ENCODE peak calls at places on chromosomes 4 and X, in six cellular contexts. One of them, this sample, is unnamed.

GRCh38 chrX:42678133-42678532 is 99.8 kb downstream of the PPP1R2C start:
- DNase-seq in epithelial cell of esophagus: peak; percentile 16
- DNase-seq in choroid plexus epithelial cell: peak; percentile 42
- DNase-seq in astrocyte of the spinal cord: no peak
- DNase-seq in heart left ventricle: no peak
- DNase-seq in cardiac fibroblast: peak; percentile 51
- DNase-seq in this sample: peak; percentile 64

GRCh38 chrX:17459008-17459407 is 84.0 kb downstream of the NHS start:
- DNase-seq in choroid plexus epithelial cell: peak; percentile 63
- DNase-seq in astrocyte of the spinal cord: peak; percentile 65
- DNase-seq in epithelial cell of esophagus: peak; percentile 72
- DNase-seq in cardiac fibroblast: peak; percentile 59
- DNase-seq in heart left ventricle: no peak
- DNase-seq in this sample: peak; percentile 77

GRCh38 chrX:18890724-18891560 is 93.0 kb downstream of the PHKA2 start:
- DNase-seq in cardiac fibroblast: no peak
- DNase-seq in astrocyte of the spinal cord: no peak
- DNase-seq in choroid plexus epithelial cell: no peak
- DNase-seq in heart left ventricle: no peak
- DNase-seq in epithelial cell of esophagus: no peak
- DNase-seq in this sample: no peak

GRCh38 chr4:121308328-121308663 is 72.5 kb downstream of the QRFPR start:
- DNase-seq in choroid plexus epithelial cell: no peak
- DNase-seq in heart left ventricle: no peak
- DNase-seq in astrocyte of the spinal cord: no peak
- DNase-seq in cardiac fibroblast: no peak
- DNase-seq in epithelial cell of esophagus: peak; percentile 30
- DNase-seq in this sample: no peak

GRCh38 chrX:129693343-129693742 is 38.6 kb upstream of the APLN start:
- DNase-seq in cardiac fibroblast: no peak
- DNase-seq in epithelial cell of esophagus: no peak
- DNase-seq in choroid plexus epithelial cell: no peak
- DNase-seq in heart left ventricle: no peak
- DNase-seq in astrocyte of the spinal cord: no peak
- DNase-seq in this sample: no peak

GRCh38 chr4:78845469-78845868 is 69.3 kb downstream of the BMP2K start:
- DNase-seq in epithelial cell of esophagus: no peak
- DNase-seq in astrocyte of the spinal cord: no peak
- DNase-seq in choroid plexus epithelial cell: peak; percentile 32
- DNase-seq in heart left ventricle: no peak
- DNase-seq in cardiac fibroblast: peak; percentile 28
- DNase-seq in this sample: no peak

GRCh38 chrX:47723689-47724088 is 64.7 kb upstream of the UXT start:
- DNase-seq in heart left ventricle: no peak
- DNase-seq in epithelial cell of esophagus: no peak
- DNase-seq in astrocyte of the spinal cord: no peak
- DNase-seq in choroid plexus epithelial cell: no peak
- DNase-seq in cardiac fibroblast: no peak
- DNase-seq in this sample: no peak

GRCh38 chr4:76527666-76528065 is 92.6 kb downstream of the SHROOM3 start:
- DNase-seq in astrocyte of the spinal cord: no peak
- DNase-seq in choroid plexus epithelial cell: no peak
- DNase-seq in epithelial cell of esophagus: peak; percentile 18
- DNase-seq in cardiac fibroblast: no peak
- DNase-seq in heart left ventricle: no peak
- DNase-seq in this sample: no peak

GRCh38 chr4:80309301-80310004 is 26.1 kb upstream of the CFAP299 start:
- DNase-seq in cardiac fibroblast: peak; percentile 96
- DNase-seq in heart left ventricle: no peak
- DNase-seq in choroid plexus epithelial cell: peak; percentile 86
- DNase-seq in astrocyte of the spinal cord: peak; percentile 93
- DNase-seq in epithelial cell of esophagus: peak; percentile 92
- DNase-seq in this sample: peak; percentile 75

GRCh38 chr4:6359536-6360308 is 90.1 kb downstream of the WFS1 start:
- DNase-seq in choroid plexus epithelial cell: no peak
- DNase-seq in astrocyte of the spinal cord: no peak
- DNase-seq in heart left ventricle: peak; percentile 11
- DNase-seq in epithelial cell of esophagus: no peak
- DNase-seq in cardiac fibroblast: no peak
- DNase-seq in this sample: no peak

GRCh38 chrX:20432048-20432447 is 165.3 kb upstream of the RPS6KA3 start:
- DNase-seq in epithelial cell of esophagus: peak; percentile 27
- DNase-seq in choroid plexus epithelial cell: peak; percentile 35
- DNase-seq in heart left ventricle: no peak
- DNase-seq in astrocyte of the spinal cord: peak; percentile 54
- DNase-seq in cardiac fibroblast: peak; percentile 14
- DNase-seq in this sample: peak; percentile 5

GRCh38 chr4:83067058-83067639 is 32.2 kb downstream of the COPS4 start:
- DNase-seq in choroid plexus epithelial cell: no peak
- DNase-seq in cardiac fibroblast: peak; percentile 4
- DNase-seq in heart left ventricle: no peak
- DNase-seq in astrocyte of the spinal cord: no peak
- DNase-seq in epithelial cell of esophagus: no peak
- DNase-seq in this sample: peak; percentile 53

GRCh38 chrX:118904664-118905063 is 69.8 kb upstream of the LONRF3 start:
- DNase-seq in heart left ventricle: no peak
- DNase-seq in cardiac fibroblast: no peak
- DNase-seq in epithelial cell of esophagus: no peak
- DNase-seq in choroid plexus epithelial cell: no peak
- DNase-seq in astrocyte of the spinal cord: no peak
- DNase-seq in this sample: no peak

GRCh38 chr4:164204434-164204833 is 549.5 kb upstream of the SMIM31 start:
- DNase-seq in choroid plexus epithelial cell: peak; percentile 80
- DNase-seq in astrocyte of the spinal cord: peak; percentile 74
- DNase-seq in cardiac fibroblast: peak; percentile 61
- DNase-seq in epithelial cell of esophagus: peak; percentile 79
- DNase-seq in heart left ventricle: no peak
- DNase-seq in this sample: peak; percentile 54

GRCh38 chrX:136954930-136955329 is 74.4 kb upstream of the RBMX start:
- DNase-seq in cardiac fibroblast: peak; percentile 62
- DNase-seq in epithelial cell of esophagus: peak; percentile 24
- DNase-seq in astrocyte of the spinal cord: peak; percentile 44
- DNase-seq in heart left ventricle: no peak
- DNase-seq in choroid plexus epithelial cell: peak; percentile 66
- DNase-seq in this sample: peak; percentile 27
- TF ChIP-seq CTCF in cardiac fibroblast: peak; percentile 19
- TF ChIP-seq CTCF in epithelial cell of esophagus: peak; percentile 27
- TF ChIP-seq CTCF in astrocyte of the spinal cord: peak; percentile 40
- TF ChIP-seq CTCF in heart left ventricle: peak; percentile 21
- TF ChIP-seq CTCF in choroid plexus epithelial cell: peak; percentile 45
- TF ChIP-seq CTCF in this sample: no peak

GRCh38 chr4:52868138-52868537 is 6.0 kb downstream of the RASL11B start:
- DNase-seq in astrocyte of the spinal cord: no peak
- DNase-seq in heart left ventricle: peak; percentile 72
- DNase-seq in cardiac fibroblast: no peak
- DNase-seq in epithelial cell of esophagus: no peak
- DNase-seq in choroid plexus epithelial cell: peak; percentile 22
- DNase-seq in this sample: no peak
- TF ChIP-seq CTCF in astrocyte of the spinal cord: no peak
- TF ChIP-seq CTCF in heart left ventricle: peak; percentile 14
- TF ChIP-seq CTCF in cardiac fibroblast: no peak
- TF ChIP-seq CTCF in epithelial cell of esophagus: no peak
- TF ChIP-seq CTCF in choroid plexus epithelial cell: peak; percentile 17
- TF ChIP-seq CTCF in this sample: no peak

GRCh38 chrX:73262991-73263390 is 48.3 kb upstream of the NAP1L2 start:
- DNase-seq in epithelial cell of esophagus: peak; percentile 0
- DNase-seq in choroid plexus epithelial cell: peak; percentile 4
- DNase-seq in cardiac fibroblast: peak; percentile 2
- DNase-seq in astrocyte of the spinal cord: no peak
- DNase-seq in heart left ventricle: no peak
- DNase-seq in this sample: peak; percentile 31
- TF ChIP-seq CTCF in epithelial cell of esophagus: peak; percentile 20
- TF ChIP-seq CTCF in choroid plexus epithelial cell: peak; percentile 4
- TF ChIP-seq CTCF in cardiac fibroblast: no peak
- TF ChIP-seq CTCF in astrocyte of the spinal cord: no peak
- TF ChIP-seq CTCF in heart left ventricle: no peak
- TF ChIP-seq CTCF in this sample: peak; percentile 26

DNA sequence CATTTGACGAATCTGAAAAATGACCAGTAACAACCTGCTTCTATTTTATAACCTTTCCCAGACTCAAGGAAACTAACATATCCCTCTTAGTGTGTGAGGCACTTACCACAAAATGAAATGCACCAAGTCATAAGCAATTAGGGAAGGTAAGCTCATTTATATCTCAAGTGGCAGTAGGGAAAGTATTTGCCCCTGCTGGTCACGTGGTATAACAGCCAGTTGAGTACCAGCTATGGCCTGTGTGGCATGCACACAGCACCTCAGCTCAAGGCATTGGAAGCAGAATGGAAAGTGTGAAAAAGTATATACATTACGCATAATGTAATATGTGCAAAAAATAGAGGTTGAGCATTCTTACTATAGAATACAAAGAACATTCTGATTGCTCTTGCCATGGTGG is 178.3 kb upstream of the GYPA start:
- DNase-seq in epithelial cell of esophagus: no peak
- DNase-seq in choroid plexus epithelial cell: no peak
- DNase-seq in astrocyte of the spinal cord: no peak
- DNase-seq in cardiac fibroblast: no peak
- DNase-seq in heart left ventricle: no peak
- DNase-seq in this sample: no peak
- TF ChIP-seq CTCF in epithelial cell of esophagus: peak; percentile 21
- TF ChIP-seq CTCF in choroid plexus epithelial cell: no peak
- TF ChIP-seq CTCF in astrocyte of the spinal cord: no peak
- TF ChIP-seq CTCF in cardiac fibroblast: no peak
- TF ChIP-seq CTCF in heart left ventricle: no peak
- TF ChIP-seq CTCF in this sample: no peak

GRCh38 chr4:48126621-48127020 is 7.4 kb downstream of the TXK start:
- DNase-seq in epithelial cell of esophagus: no peak
- DNase-seq in cardiac fibroblast: no peak
- DNase-seq in choroid plexus epithelial cell: no peak
- DNase-seq in astrocyte of the spinal cord: no peak
- DNase-seq in heart left ventricle: no peak
- DNase-seq in this sample: no peak

GRCh38 chr4:48130100-48130499 is 4.0 kb downstream of the TXK start:
- DNase-seq in heart left ventricle: no peak
- DNase-seq in epithelial cell of esophagus: no peak
- DNase-seq in astrocyte of the spinal cord: no peak
- DNase-seq in choroid plexus epithelial cell: no peak
- DNase-seq in cardiac fibroblast: no peak
- DNase-seq in this sample: no peak

GRCh38 chr4:48127231-48127881 is 6.7 kb downstream of the TXK start:
- DNase-seq in heart left ventricle: no peak
- DNase-seq in cardiac fibroblast: no peak
- DNase-seq in astrocyte of the spinal cord: no peak
- DNase-seq in epithelial cell of esophagus: no peak
- DNase-seq in choroid plexus epithelial cell: no peak
- DNase-seq in this sample: no peak

GRCh38 chr4:48129307-48130014 is 4.6 kb downstream of the TXK start:
- DNase-seq in heart left ventricle: no peak
- DNase-seq in astrocyte of the spinal cord: no peak
- DNase-seq in epithelial cell of esophagus: no peak
- DNase-seq in cardiac fibroblast: no peak
- DNase-seq in choroid plexus epithelial cell: no peak
- DNase-seq in this sample: no peak

GRCh38 chr4:48127882-48128394 is 6.1 kb downstream of the TXK start:
- DNase-seq in astrocyte of the spinal cord: peak; percentile 98
- DNase-seq in choroid plexus epithelial cell: peak; percentile 94
- DNase-seq in cardiac fibroblast: peak; percentile 94
- DNase-seq in heart left ventricle: peak; percentile 67
- DNase-seq in epithelial cell of esophagus: peak; percentile 85
- DNase-seq in this sample: peak; percentile 83
- TF ChIP-seq CTCF in astrocyte of the spinal cord: peak; percentile 60
- TF ChIP-seq CTCF in choroid plexus epithelial cell: peak; percentile 77
- TF ChIP-seq CTCF in cardiac fibroblast: peak; percentile 54
- TF ChIP-seq CTCF in heart left ventricle: peak; percentile 38
- TF ChIP-seq CTCF in epithelial cell of esophagus: peak; percentile 57
- TF ChIP-seq CTCF in this sample: peak; percentile 52

DNA sequence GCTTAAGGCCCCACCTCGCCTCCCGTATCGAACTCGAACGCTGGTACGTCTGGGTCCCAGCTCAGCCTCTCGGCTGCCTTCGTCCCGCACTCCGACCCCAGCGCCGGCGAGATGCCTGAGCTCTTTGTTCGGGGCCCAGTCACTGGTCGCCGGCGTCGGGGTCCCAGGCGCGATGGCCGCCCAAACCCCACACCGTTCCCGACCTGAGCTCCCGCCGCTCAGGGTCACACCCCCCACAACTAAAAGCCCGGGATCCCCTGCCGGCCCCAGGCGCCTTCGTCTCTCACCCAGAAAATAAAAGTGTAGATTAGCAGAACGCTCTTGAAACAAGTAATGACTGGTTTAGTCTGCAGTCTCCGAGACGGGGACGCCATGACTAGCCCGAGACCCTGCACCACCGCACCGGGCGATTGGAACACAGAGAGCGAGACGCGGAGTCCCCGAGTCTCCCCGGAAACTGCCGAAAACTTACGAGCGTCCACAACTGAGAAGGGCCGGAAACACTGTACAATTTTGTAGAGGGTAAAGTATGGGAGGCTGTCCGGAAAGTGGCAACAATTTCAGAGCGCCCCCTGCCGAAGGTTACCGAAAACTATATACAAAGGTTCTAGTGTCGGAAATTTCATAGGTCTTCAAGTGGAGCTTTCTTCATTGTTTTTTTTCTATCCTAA is at the start of gene TSPAN6:
- DNase-seq in epithelial cell of esophagus: peak; percentile 81
- DNase-seq in choroid plexus epithelial cell: peak; percentile 92
- DNase-seq in cardiac fibroblast: peak; percentile 90
- DNase-seq in heart left ventricle: peak; percentile 74
- DNase-seq in astrocyte of the spinal cord: peak; percentile 89
- DNase-seq in this sample: peak; percentile 89
- TF ChIP-seq CTCF in epithelial cell of esophagus: peak; percentile 50
- TF ChIP-seq CTCF in choroid plexus epithelial cell: peak; percentile 68
- TF ChIP-seq CTCF in cardiac fibroblast: peak; percentile 52
- TF ChIP-seq CTCF in heart left ventricle: peak; percentile 16
- TF ChIP-seq CTCF in astrocyte of the spinal cord: peak; percentile 53
- TF ChIP-seq CTCF in this sample: no peak

DNA sequence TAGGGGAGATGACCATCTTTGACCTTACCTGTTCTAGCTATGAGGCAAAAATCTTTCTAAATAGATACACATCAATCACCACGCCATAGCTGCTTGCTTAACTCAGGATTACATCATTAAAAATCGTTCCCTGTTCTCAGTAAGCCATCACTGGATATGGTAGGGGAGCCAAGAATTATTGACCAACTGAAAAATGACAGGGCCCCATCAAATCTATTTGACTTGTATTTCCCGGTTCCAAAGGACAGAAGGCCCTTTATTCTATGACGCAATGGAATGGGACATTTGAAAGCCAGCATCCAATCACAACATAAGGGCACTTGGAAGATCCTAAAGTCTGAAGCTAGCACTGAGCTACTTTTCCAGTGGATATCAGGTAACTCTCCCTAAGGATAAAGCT is 75.6 kb upstream of the NOCT start:
- DNase-seq in astrocyte of the spinal cord: no peak
- DNase-seq in epithelial cell of esophagus: no peak
- DNase-seq in cardiac fibroblast: no peak
- DNase-seq in heart left ventricle: no peak
- DNase-seq in choroid plexus epithelial cell: no peak
- DNase-seq in this sample: no peak
- TF ChIP-seq CTCF in astrocyte of the spinal cord: no peak
- TF ChIP-seq CTCF in epithelial cell of esophagus: no peak
- TF ChIP-seq CTCF in cardiac fibroblast: no peak
- TF ChIP-seq CTCF in heart left ventricle: no peak
- TF ChIP-seq CTCF in choroid plexus epithelial cell: no peak
- TF ChIP-seq CTCF in this sample: no peak

This sample was measured in MCF 10A.